ENCODE peak calls at places on chromosomes 4 and X, in ten cellular contexts. C is lower lobe of right lung, E is fibroblast of lung, K is AG10803, G is OCI-LY7, D is neural progenitor cell, R is brain microvascular endothelial cell, I is lower leg skin, F is psoas muscle, X is heart left ventricle. S is an unnamed sample.
A peak's percentile ranks its signal among the peaks of the same experiment; 100 is the strongest.

GRCh38 chr4:138958519-138958918 is 57.1 kb upstream of the NOCT start:
- DNase-seq in R (no peak), E (no peak), G (no peak), D (no peak), I (no peak), F (no peak), C (no peak), X (no peak), K (no peak), S (no peak)

GRCh38 chr4:27635936-27636913 is 775.6 kb downstream of the STIM2 start:
- DNase-seq in F (no peak), E (no peak), D (no peak), X (no peak), K (no peak), I (no peak), R (no peak), G (no peak), C (no peak), S (no peak)

GRCh38 chr4:30536231-30536630 is 183.9 kb upstream of the PCDH7 start:
- DNase-seq in G (no peak), K (no peak), C (no peak), R (no peak), X (no peak), I (no peak), D (no peak), F (no peak), E (peak; percentile 53), S (no peak)

GRCh38 chr4:107806196-107806595 is 18.5 kb upstream of the SGMS2 start:
- DNase-seq in K (no peak), X (no peak), E (no peak), D (no peak), C (no peak), F (no peak), I (no peak), R (no peak), G (no peak), S (no peak)

GRCh38 chrX:23616361-23616760 is 50.9 kb upstream of the PRDX4 start:
- DNase-seq in C (no peak), F (no peak), G (peak; percentile 11), E (peak; percentile 17), D (peak; percentile 34), R (peak; percentile 5), I (no peak), K (peak; percentile 19), X (no peak), S (peak; percentile 4)

GRCh38 chrX:118550792-118551191 is 55.2 kb downstream of the DOCK11 start:
- DNase-seq in D (no peak), I (no peak), F (no peak), K (no peak), E (peak; percentile 23), C (no peak), R (no peak), X (no peak), G (no peak), S (no peak)

GRCh38 chr4:86963697-86964096 is 28.9 kb downstream of the AFF1 start:
- DNase-seq in F (no peak), C (no peak), X (no peak), E (peak; percentile 44), R (no peak), D (no peak), I (no peak), G (no peak), K (no peak), S (no peak)

GRCh38 chr4:100414016-100414790 is 103.6 kb downstream of the EMCN start:
- DNase-seq in F (peak; percentile 14), R (no peak), X (no peak), C (no peak), D (no peak), K (peak; percentile 17), I (no peak), G (no peak), E (peak; percentile 49), S (no peak)

GRCh38 chr4:81715335-81715734 is 243.6 kb upstream of the RASGEF1B start:
- DNase-seq in E (no peak), I (no peak), R (no peak), F (no peak), K (no peak), D (peak; percentile 74), X (no peak), G (no peak), C (no peak), S (no peak)

GRCh38 chr4:169100656-169101055 is 90.6 kb upstream of the CBR4 start:
- DNase-seq in G (no peak), K (no peak), F (no peak), I (no peak), D (peak; percentile 55), R (no peak), X (no peak), E (no peak), C (no peak), S (no peak)

GRCh38 chrX:111114806-111115205 is 18.8 kb downstream of the PAK3 start:
- DNase-seq in K (no peak), C (no peak), R (no peak), I (no peak), E (no peak), G (no peak), D (no peak), F (no peak), X (no peak), S (no peak)

GRCh38 chr4:23728393-23728792 is 161.5 kb downstream of the PPARGC1A start:
- DNase-seq in R (peak; percentile 4), C (no peak), E (peak; percentile 99), K (peak; percentile 96), G (no peak), X (no peak), I (no peak), D (no peak), F (no peak), S (peak; percentile 39)

GRCh38 chrX:96183843-96184242 is 500.8 kb upstream of the DIAPH2 start:
- DNase-seq in I (no peak), G (no peak), C (no peak), E (no peak), K (peak; percentile 1), R (no peak), D (no peak), F (no peak), X (no peak), S (no peak)

GRCh38 chrX:2707334-2707760 is 16.3 kb downstream of the CD99 start:
- DNase-seq in D (peak; percentile 61), G (peak; percentile 97), K (peak; percentile 95), I (peak; percentile 95), X (peak; percentile 58), E (peak; percentile 81), F (peak; percentile 65), C (no peak), R (peak; percentile 93), S (no peak)

GRCh38 chr4:186749611-186750281 is 26.1 kb upstream of the FAT1 start:
- DNase-seq in I (no peak), X (no peak), G (no peak), E (no peak), K (no peak), D (no peak), C (no peak), R (no peak), F (no peak), S (no peak)

GRCh38 chr4:60128916-60129315 is 1071.2 kb upstream of the ADGRL3 start:
- DNase-seq in F (no peak), G (no peak), X (no peak), R (no peak), C (no peak), K (no peak), E (peak; percentile 59), I (no peak), D (no peak), S (no peak)
- TF ChIP-seq CTCF in F (no peak), G (no peak), X (no peak), R (no peak), C (no peak), K (no peak), E (no peak), I (no peak), D (no peak), S (no peak)

GRCh38 chrX:137573356-137574101 is 7.6 kb downstream of the ZIC3 start:
- DNase-seq in F (no peak), K (no peak), D (peak; percentile 92), C (no peak), E (no peak), G (no peak), X (no peak), R (no peak), I (no peak), S (no peak)
- H3K4me3 ChIP-seq in F (no peak overlapping the region), K (no peak overlapping the region), D (peak overlapping the region; percentile 54), C (no peak overlapping the region), E (no peak overlapping the region), G (no peak overlapping the region), X (no peak overlapping the region), R (no peak overlapping the region), I (no peak overlapping the region), S (no peak overlapping the region)

GRCh38 chr4:92091335-92091734 is 212.4 kb upstream of the GRID2 start:
- DNase-seq in D (peak; percentile 9), K (no peak), I (no peak), E (no peak), C (no peak), F (no peak), X (no peak), R (no peak), G (peak; percentile 5), S (no peak)
- TF ChIP-seq CTCF in D (peak; percentile 54), K (no peak), I (no peak), E (peak; percentile 14), C (no peak), F (no peak), X (no peak), R (no peak), G (peak; percentile 55), S (no peak)

GRCh38 chr4:121653986-121654385 is 42.8 kb downstream of the ANXA5 start:
- DNase-seq in E (no peak), D (no peak), G (no peak), F (no peak), X (no peak), K (no peak), I (no peak), C (no peak), R (no peak), S (no peak)

GRCh38 chr4:121655320-121656268 is 41.2 kb downstream of the ANXA5 start:
- DNase-seq in C (no peak), E (peak; percentile 23), D (no peak), R (no peak), I (no peak), K (no peak), X (no peak), F (no peak), G (no peak), S (no peak)

GRCh38 chr4:121656269-121656641 is 40.5 kb downstream of the ANXA5 start:
- DNase-seq in E (peak; percentile 74), K (peak; percentile 83), D (peak; percentile 72), R (peak; percentile 85), I (no peak), C (peak; percentile 51), X (peak; percentile 42), G (peak; percentile 47), F (peak; percentile 31), S (peak; percentile 54)

GRCh38 chr4:121653214-121653613 is 43.6 kb downstream of the ANXA5 start:
- DNase-seq in C (no peak), R (no peak), D (no peak), E (no peak), X (no peak), K (no peak), G (no peak), I (no peak), F (no peak), S (no peak)

DNA sequence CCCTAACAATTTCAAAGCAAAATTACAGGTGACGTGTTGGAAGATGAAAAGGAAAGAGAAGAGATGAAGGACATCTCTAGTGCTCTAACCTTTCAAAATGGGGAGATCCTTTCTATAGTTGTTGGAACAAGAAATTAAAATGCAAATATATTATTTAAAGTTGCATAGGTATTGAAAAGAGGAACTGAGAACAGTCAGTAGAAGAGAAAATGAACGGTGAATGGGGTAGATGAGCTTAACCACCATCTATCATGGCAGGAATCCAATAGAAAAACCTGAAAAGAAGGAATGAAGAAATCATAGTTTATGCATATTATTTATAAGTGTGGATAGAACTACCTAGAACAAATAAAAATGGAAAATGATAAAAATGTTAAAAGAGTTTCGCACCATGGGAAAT is 42.0 kb downstream of the ANXA5 start:
- DNase-seq in E (no peak), F (no peak), K (no peak), R (no peak), D (no peak), C (no peak), I (no peak), G (peak; percentile 9), X (no peak), S (no peak)
- H3K4me3 ChIP-seq in E (no peak overlapping the region), F (no peak overlapping the region), K (no peak overlapping the region), R (no peak overlapping the region), D (no peak overlapping the region), C (no peak overlapping the region), I (no peak overlapping the region), G (no peak overlapping the region), X (no peak overlapping the region), S (no peak overlapping the region)

S was measured in AG09309.